ENCODE peak calls at places on chromosomes 3 and 15, in eight cellular contexts. D, O, A, C, S, T, M and I are unnamed samples.

GRCh38 chr15:33955945-33956344 is 12.4 kb upstream of the CHRM5 start:
- DNase-seq in D (no peak), O (no peak), A (no peak), C (no peak), S (peak), T (no peak), M (no peak), I (no peak)

GRCh38 chr15:77026501-77027110 is 31.7 kb downstream of the PSTPIP1 start:
- DNase-seq in D (no peak), O (no peak), A (no peak), C (no peak), S (no peak), T (no peak), M (no peak), I (no peak)

GRCh38 chr15:42605281-42605744 is 29.9 kb downstream of the STARD9 start:
- DNase-seq in D (no peak), O (no peak), A (no peak), C (no peak), S (no peak), T (no peak), M (no peak), I (no peak)

GRCh38 chr15:70378126-70379031 is 280.7 kb upstream of the TLE3 start:
- DNase-seq in D (no peak), O (no peak), A (no peak), C (no peak), S (no peak), T (no peak), M (no peak), I (no peak)

GRCh38 chr15:99059010-99059981 is 45.6 kb upstream of the SYNM start:
- DNase-seq in D (peak), O (peak), A (peak), C (peak), S (peak), T (peak), M (peak), I (peak)

GRCh38 chr3:50671331-50671730 is 3.4 kb upstream of the DOCK3 start:
- DNase-seq in D (no peak), O (no peak), A (peak), C (no peak), S (peak), T (peak), M (no peak), I (peak)

GRCh38 chr3:73107788-73108187 is 46.3 kb downstream of the EBLN2 start:
- DNase-seq in D (no peak), O (no peak), A (no peak), C (no peak), S (no peak), T (no peak), M (no peak), I (no peak)

GRCh38 chr3:80060664-80061063 is 292.9 kb upstream of the ROBO1 start:
- DNase-seq in D (no peak), O (no peak), A (no peak), C (no peak), S (no peak), T (no peak), M (no peak), I (no peak)

GRCh38 chr15:91965501-91966180 is 112.1 kb downstream of the SLCO3A1 start:
- DNase-seq in D (no peak), O (no peak), A (peak), C (no peak), S (no peak), T (peak), M (no peak), I (peak)

GRCh38 chr15:83837946-83838571 is 184.1 kb downstream of the ADAMTSL3 start:
- DNase-seq in D (no peak), O (no peak), A (peak), C (no peak), S (no peak), T (peak), M (no peak), I (peak)

GRCh38 chr3:4495294-4496110 is 2.4 kb downstream of the ITPR1 start:
- DNase-seq in D (no peak), O (no peak), A (no peak), C (no peak), S (no peak), T (peak), M (no peak), I (no peak)

GRCh38 chr3:67647390-67647878 is 7.0 kb downstream of the SUCLG2 start:
- DNase-seq in D (no peak), O (no peak), A (peak), C (peak), S (no peak), T (no peak), M (no peak), I (peak)

GRCh38 chr15:59830143-59830542 is 141.0 kb upstream of the BNIP2 start:
- DNase-seq in D (no peak), O (no peak), A (no peak), C (no peak), S (no peak), T (no peak), M (no peak), I (no peak)

GRCh38 chr3:190036631-190037030 is 84.1 kb downstream of the P3H2 start:
- DNase-seq in D (no peak), O (no peak), A (no peak), C (no peak), S (no peak), T (no peak), M (no peak), I (no peak)